ENCODE peak calls at places on chromosomes 3 and 15, in eight cellular contexts. R is esophagus squamous epithelium, T is esophagus muscularis mucosa, L is activated B cell treated with CpG ODN at 0.5 μM for 24 hours, E is epithelial cell of esophagus, B is mesothelial cell of epicardium, P is WERI-Rb-1, K is GM10248. W is an unnamed sample.

GRCh38 chr15:91921188-91921820 is 67.8 kb downstream of the SLCO3A1 start:
- DNase-seq in P (no peak), E (peak), B (no peak), L (no peak), T (no peak), R (no peak), K (no peak), W (no peak)

GRCh38 chr3:8421711-8422110 is 79.9 kb upstream of the LMCD1 start:
- DNase-seq in E (no peak), P (no peak), R (no peak), L (no peak), B (no peak), T (no peak), K (no peak), W (no peak)

GRCh38 chr3:136343873-136344281 is 93.7 kb downstream of the PCCB start:
- DNase-seq in B (peak), T (peak), E (peak), L (no peak), P (no peak), K (no peak), R (no peak), W (no peak)

GRCh38 chr3:47854267-47854666 is 51.3 kb downstream of the DHX30 start:
- DNase-seq in K (no peak), L (no peak), E (no peak), B (no peak), P (no peak), T (no peak), R (no peak), W (no peak)

GRCh38 chr3:177468816-177469590 is 271.7 kb upstream of the TBL1XR1 start:
- DNase-seq in B (no peak), P (no peak), R (no peak), K (no peak), L (no peak), T (no peak), E (no peak), W (no peak)

GRCh38 chr15:64149424-64150235 is 1.9 kb upstream of the SNX22 start:
- DNase-seq in K (no peak), T (no peak), R (no peak), E (peak), L (no peak), B (no peak), P (peak), W (no peak)

GRCh38 chr3:105322570-105323273 is 44.0 kb upstream of the ALCAM start:
- DNase-seq in B (no peak), K (peak), T (no peak), P (no peak), R (no peak), E (peak), L (no peak), W (no peak)

GRCh38 chr3:68931406-68932149 is 769 bp downstream of the TAFA4 start:
- DNase-seq in B (no peak), P (peak), E (no peak), R (no peak), T (no peak), L (no peak), K (peak), W (no peak)

GRCh38 chr15:33114484-33114767 is 80.1 kb downstream of the FMN1 start:
- DNase-seq in L (no peak), E (peak), P (no peak), B (no peak), T (no peak), K (no peak), R (no peak), W (no peak)

GRCh38 chr3:191352014-191352413 is 21.7 kb upstream of the UTS2B start:
- DNase-seq in R (no peak), B (no peak), E (peak), K (no peak), T (no peak), P (no peak), L (no peak), W (no peak)

GRCh38 chr3:182413682-182414081 is 379.6 kb upstream of the ATP11B start:
- DNase-seq in R (no peak), P (no peak), L (no peak), K (no peak), T (no peak), E (no peak), B (no peak), W (no peak)

GRCh38 chr15:101469520-101470288 is 19.8 kb downstream of the PCSK6 start:
- DNase-seq in R (no peak), T (no peak), L (no peak), P (no peak), B (no peak), K (no peak), E (no peak), W (no peak)

GRCh38 chr3:56351496-56351895 is 116.8 kb downstream of the ERC2 start:
- DNase-seq in T (no peak), K (no peak), E (no peak), L (no peak), R (no peak), P (no peak), B (no peak), W (no peak)

GRCh38 chr3:166446291-166446690 is 609.1 kb upstream of the BCHE start:
- DNase-seq in L (no peak), B (no peak), T (no peak), K (no peak), E (peak), R (no peak), P (no peak), W (no peak)

GRCh38 chr3:197753263-197753662 is 3.6 kb downstream of the FYTTD1 start:
- DNase-seq in B (no peak), T (no peak), L (no peak), E (no peak), R (no peak), P (no peak), K (no peak), W (no peak)
- TF ChIP-seq CTCF in B (no peak), T (peak), L (no peak), E (peak), R (no peak), P (no peak), K (no peak), W (no peak)

GRCh38 chr3:132174500-132174899 is 139.7 kb upstream of the CPNE4 start:
- DNase-seq in B (no peak), T (no peak), R (no peak), L (no peak), P (no peak), K (no peak), E (peak), W (no peak)
- TF ChIP-seq CTCF in B (no peak), T (no peak), R (no peak), L (no peak), P (no peak), K (no peak), E (peak), W (no peak)

GRCh38 chr3:78204977-78205376 is 1165.1 kb downstream of the ROBO2 start:
- DNase-seq in T (no peak), P (peak), B (no peak), R (no peak), K (no peak), E (peak), L (no peak), W (no peak)
- TF ChIP-seq CTCF in T (no peak), P (no peak), B (no peak), R (no peak), K (no peak), E (no peak), L (no peak), W (peak)

DNA sequence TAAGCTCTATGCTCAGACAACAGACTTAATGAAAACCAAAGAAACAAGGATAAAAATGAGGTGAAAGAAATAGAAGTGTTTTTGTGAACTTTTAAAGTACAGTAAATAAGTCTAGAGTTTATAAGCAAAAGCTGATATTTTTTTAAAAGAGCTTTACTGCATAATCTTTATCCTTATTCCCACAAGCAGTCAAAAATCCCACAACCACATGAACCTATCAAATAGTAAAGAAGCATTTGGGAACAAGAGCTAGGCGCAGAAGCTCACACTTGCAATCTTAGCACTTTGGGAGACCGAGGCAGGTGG is 103.8 kb upstream of the TJP1 start:
- DNase-seq in B (no peak), P (no peak), T (no peak), L (no peak), R (no peak), E (no peak), K (no peak), W (no peak)
- TF ChIP-seq CTCF in B (no peak), P (no peak), T (no peak), L (no peak), R (no peak), E (no peak), K (no peak), W (peak)

DNA sequence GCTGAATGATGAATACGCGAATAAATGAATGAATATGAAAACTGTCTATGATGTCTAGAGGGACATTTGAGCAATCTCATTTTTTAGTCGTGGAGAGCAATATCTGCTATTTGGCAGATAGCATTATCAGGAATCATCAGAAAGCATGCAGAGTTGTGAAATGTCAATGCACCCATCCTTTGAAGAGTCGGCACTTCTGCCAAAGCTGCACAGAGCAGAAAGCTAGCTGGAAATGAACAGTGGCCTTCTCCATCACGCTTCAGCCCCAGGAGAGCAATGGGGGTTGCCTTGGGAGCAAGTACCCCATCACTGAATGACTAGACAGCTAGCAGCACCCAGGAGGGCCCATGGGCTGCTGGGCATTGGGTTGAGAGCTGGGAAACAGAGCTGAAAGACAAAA is 69.1 kb upstream of the PROK2 start:
- DNase-seq in E (no peak), R (no peak), L (no peak), K (no peak), B (no peak), P (no peak), T (peak), W (no peak)
- TF ChIP-seq CTCF in E (no peak), R (no peak), L (no peak), K (no peak), B (no peak), P (no peak), T (no peak), W (no peak)

GRCh38 chr3:50671331-50671730 is 3.4 kb upstream of the DOCK3 start:
- DNase-seq in T (peak), E (peak), P (no peak), B (no peak), R (no peak), L (no peak), K (no peak), W (no peak)
- TF ChIP-seq CTCF in T (no peak), E (no peak), P (no peak), B (no peak), R (no peak), L (no peak), K (no peak), W (no peak)

DNA sequence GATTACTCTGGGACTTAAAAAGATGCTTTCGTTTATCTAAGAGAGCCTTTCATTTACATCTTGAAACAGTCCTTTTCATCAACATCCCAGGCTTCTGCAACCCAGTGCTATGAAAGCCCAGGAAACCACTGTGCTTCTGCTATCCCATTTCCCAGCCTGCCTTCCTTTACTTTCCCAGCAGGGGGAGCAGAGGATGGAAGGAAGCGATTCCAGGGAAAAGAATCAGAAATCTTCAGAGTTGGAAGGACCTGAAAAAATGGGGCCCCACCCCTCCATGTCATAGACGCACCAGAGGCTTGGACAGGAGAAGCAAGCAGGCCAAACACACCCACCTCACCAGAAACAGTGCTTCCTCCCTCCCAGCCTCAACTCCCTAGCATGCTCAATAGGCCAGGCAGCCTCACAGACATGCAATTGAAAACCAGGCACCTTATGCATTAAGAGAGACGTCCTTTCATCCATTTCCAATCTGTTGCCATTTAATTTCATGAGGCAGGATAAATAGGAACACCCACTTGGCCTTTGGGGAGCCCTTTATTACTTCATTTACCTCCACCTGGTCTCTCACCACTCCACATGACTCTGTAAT is 584.1 kb downstream of the NTRK3 start:
- DNase-seq in B (no peak), P (peak), K (no peak), E (peak), R (no peak), T (no peak), L (no peak), W (no peak)
- TF ChIP-seq CTCF in B (peak), P (peak), K (no peak), E (peak), R (peak), T (peak), L (no peak), W (peak)

GRCh38 chr3:195729476-195729875 is 8.7 kb downstream of the MUC20 start:
- DNase-seq in L (no peak), P (no peak), E (no peak), R (no peak), B (no peak), K (no peak), T (no peak), W (no peak)
- TF ChIP-seq CTCF in L (no peak), P (no peak), E (no peak), R (no peak), B (no peak), K (no peak), T (no peak), W (no peak)